ENCODE peak calls at places on chromosome 14, in six cellular contexts. P is hepatocyte, Y is fibroblast of lung, G is tibial nerve, B is dorsolateral prefrontal cortex, J is neural progenitor cell. K is an unnamed sample.

GRCh38 chr14:30138517-30138916 is 210.9 kb upstream of the PRKD1 start:
- DNase-seq in P (no peak), Y (peak; percentile 22), G (no peak), B (no peak), J (no peak), K (no peak)

GRCh38 chr14:56390859-56391258 is 188.7 kb upstream of the TMEM260 start:
- DNase-seq in P (no peak), Y (no peak), G (no peak), B (no peak), J (no peak), K (no peak)

GRCh38 chr14:26729851-26730250 is 132.0 kb upstream of the NOVA1 start:
- DNase-seq in P (no peak), Y (peak; percentile 81), G (no peak), B (no peak), J (no peak), K (no peak)

GRCh38 chr14:60657609-60657983 is 8.3 kb upstream of the SIX1 start:
- DNase-seq in P (peak; percentile 8), Y (peak; percentile 43), G (no peak), B (no peak), J (peak; percentile 53), K (no peak)

GRCh38 chr14:61107148-61107641 is 126.2 kb downstream of the SLC38A6 start:
- DNase-seq in P (no peak), Y (peak; percentile 72), G (no peak), B (no peak), J (no peak), K (no peak)

GRCh38 chr14:52473557-52473956 is 78.7 kb downstream of the TXNDC16 start:
- DNase-seq in P (peak; percentile 27), Y (peak; percentile 40), G (no peak), B (no peak), J (peak; percentile 12), K (no peak)

GRCh38 chr14:91339076-91339475 is 78.5 kb downstream of the CCDC88C start:
- DNase-seq in P (no peak), Y (no peak), G (no peak), B (no peak), J (no peak), K (no peak)

GRCh38 chr14:66539034-66539433 is 31.1 kb downstream of the GPHN start:
- DNase-seq in P (no peak), Y (no peak), G (no peak), B (no peak), J (no peak), K (no peak)

GRCh38 chr14:21191261-21191808 is 35.5 kb upstream of the OR5AU1 start:
- DNase-seq in P (no peak), Y (no peak), G (no peak), B (no peak), J (no peak), K (no peak)

GRCh38 chr14:104471114-104471513 is 108.5 kb upstream of the C14orf180 start:
- DNase-seq in P (no peak), Y (no peak), G (no peak), B (no peak), J (no peak), K (no peak)

GRCh38 chr14:99460793-99461192 is 19.9 kb downstream of the SETD3 start:
- DNase-seq in P (no peak), Y (peak; percentile 39), G (no peak), B (no peak), J (no peak), K (no peak)

GRCh38 chr14:106585692-106586091 is 1059.3 kb downstream of the TMEM121 start:
- DNase-seq in P (no peak), Y (no peak), G (no peak), B (no peak), J (no peak), K (no peak)

GRCh38 chr14:89187501-89187900 is 229.5 kb downstream of the FOXN3 start:
- DNase-seq in P (no peak), Y (peak; percentile 34), G (no peak), B (no peak), J (no peak), K (no peak)

GRCh38 chr14:105091335-105092123 is 26.3 kb upstream of the GPR132 start:
- DNase-seq in P (peak; percentile 69), Y (peak; percentile 38), G (no peak), B (no peak), J (no peak), K (peak; percentile 85)

GRCh38 chr14:103402700-103403099 is 17.5 kb downstream of the MARK3 start:
- DNase-seq in P (no peak), Y (peak; percentile 73), G (no peak), B (no peak), J (no peak), K (no peak)

GRCh38 chr14:51328089-51328941 is 88.3 kb downstream of the TMX1 start:
- DNase-seq in P (no peak), Y (peak; percentile 83), G (no peak), B (no peak), J (no peak), K (no peak)

GRCh38 chr14:55614304-55614703 is 34.3 kb downstream of the KTN1 start:
- DNase-seq in P (no peak), Y (no peak), G (no peak), B (no peak), J (no peak), K (no peak)

GRCh38 chr14:95480109-95480886 is 36.2 kb downstream of the SYNE3 start:
- DNase-seq in P (no peak), Y (no peak), G (peak; percentile 75), B (no peak), J (no peak), K (no peak)

GRCh38 chr14:103385994-103386491 is 828 bp downstream of the MARK3 start:
- DNase-seq in P (peak; percentile 49), Y (peak; percentile 25), G (no peak), B (no peak), J (peak; percentile 58), K (no peak)

GRCh38 chr14:34051966-34052657 is 101.2 kb upstream of the EGLN3 start:
- DNase-seq in P (peak; percentile 79), Y (peak; percentile 92), G (no peak), B (no peak), J (no peak), K (peak; percentile 4)

GRCh38 chr14:96198430-96199133 is 6.1 kb upstream of the BDKRB2 start:
- DNase-seq in P (no peak), Y (no peak), G (no peak), B (no peak), J (no peak), K (no peak)

GRCh38 chr14:36506732-36507614 is 13.1 kb downstream of the NKX2-1 start:
- DNase-seq in P (no peak), Y (no peak), G (no peak), B (no peak), J (no peak), K (no peak)

GRCh38 chr14:47785041-47785440 is 109.6 kb upstream of the MDGA2 start:
- DNase-seq in P (no peak), Y (no peak), G (no peak), B (no peak), J (no peak), K (no peak)

GRCh38 chr14:35504260-35504659 is 29.7 kb upstream of the INSM2 start:
- DNase-seq in P (peak; percentile 15), Y (no peak), G (no peak), B (no peak), J (no peak), K (no peak)

GRCh38 chr14:103161054-103161397 is 37.8 kb downstream of the TNFAIP2 start:
- DNase-seq in P (no peak), Y (peak; percentile 12), G (no peak), B (no peak), J (no peak), K (no peak)

GRCh38 chr14:23380197-23381016 is 3.6 kb downstream of the CMTM5 start:
- DNase-seq in P (no peak), Y (no peak), G (no peak), B (no peak), J (no peak), K (no peak)
- TF ChIP-seq CTCF in P (no peak), Y (no peak), G (no peak), B (no peak), J (peak; percentile 2), K (peak; percentile 0)

DNA sequence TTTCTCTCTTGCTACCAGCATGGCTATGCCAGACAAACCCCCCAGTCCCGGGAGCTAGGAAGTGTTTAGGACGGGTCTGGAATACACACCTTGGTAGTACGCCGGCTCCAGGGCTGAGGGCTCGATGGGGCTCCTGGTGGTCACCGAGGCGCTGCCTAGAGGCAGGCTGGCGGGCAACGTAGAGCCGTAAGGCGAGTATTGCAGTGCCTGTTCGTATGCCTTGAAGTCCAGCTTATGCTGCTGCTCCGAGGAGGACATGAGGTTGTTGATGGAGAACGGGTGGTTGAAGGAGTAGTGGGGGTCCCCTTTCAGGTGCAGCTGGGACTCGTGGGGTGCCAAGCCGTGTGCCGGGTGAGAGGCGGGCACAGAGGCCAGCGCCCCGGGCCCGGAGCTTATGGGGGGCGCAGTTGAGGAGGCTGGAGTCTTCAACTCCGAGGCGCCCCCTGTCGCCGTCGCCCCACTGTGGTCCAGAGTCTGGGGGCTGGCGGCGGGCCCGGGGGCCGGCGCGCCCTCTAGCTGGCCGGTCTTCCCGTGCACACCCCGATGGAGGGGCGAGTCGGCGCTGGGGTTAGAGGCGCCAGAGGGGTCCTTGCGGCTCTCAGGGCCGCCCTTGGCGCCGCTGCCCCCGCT is 3.6 kb downstream of the FOXA1 start:
- DNase-seq in P (peak; percentile 75), Y (no peak), G (no peak), B (no peak), J (peak; percentile 88), K (no peak)
- TF ChIP-seq CTCF in P (peak; percentile 37), Y (no peak), G (no peak), B (no peak), J (peak; percentile 67), K (peak; percentile 14)

GRCh38 chr14:63852817-63853730 is at the start of gene SYNE2:
- DNase-seq in P (peak; percentile 89), Y (peak; percentile 74), G (peak; percentile 62), B (no peak), J (peak; percentile 94), K (peak; percentile 90)
- TF ChIP-seq CTCF in P (peak; percentile 33), Y (no peak), G (peak; percentile 51), B (peak; percentile 29), J (peak; percentile 37), K (peak; percentile 50)

DNA sequence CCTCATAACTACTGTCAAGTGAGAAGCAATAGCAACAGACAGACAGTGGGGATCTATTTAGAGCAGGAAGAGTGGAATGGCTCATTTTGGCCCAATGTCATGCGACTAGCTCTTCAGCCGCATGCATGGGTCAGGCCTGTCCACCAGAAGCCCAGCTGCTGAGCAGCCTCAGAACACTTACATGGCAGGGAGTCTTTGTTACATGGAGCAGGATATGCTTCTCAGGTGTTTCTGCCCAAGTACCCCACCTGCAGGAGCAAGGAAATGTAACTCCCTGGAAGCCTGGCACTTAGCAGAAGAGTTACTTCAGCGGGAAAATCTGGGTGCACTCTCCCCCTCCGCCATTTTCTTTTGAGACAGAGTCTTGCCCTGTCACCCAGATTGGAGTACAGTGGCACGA is 73.5 kb upstream of the ARHGAP5 start:
- DNase-seq in P (no peak), Y (no peak), G (no peak), B (no peak), J (no peak), K (no peak)
- TF ChIP-seq CTCF in P (no peak), Y (no peak), G (no peak), B (no peak), J (no peak), K (no peak)

K was measured in osteocyte.